ENCODE peak calls at places on chromosomes 5 and 9, in five cellular contexts. G is breast epithelium, H is HL-60, Y is stomach, Q is astrocyte of the spinal cord. Z is an unnamed sample.

GRCh38 chr9:136820947-136821332 is 13.2 kb downstream of the RABL6 start:
- DNase-seq in Y (no peak), Q (peak), G (no peak), H (no peak), Z (no peak)

GRCh38 chr9:89696780-89697179 is 92.0 kb downstream of the GADD45G start:
- DNase-seq in Q (no peak), H (no peak), Y (no peak), G (no peak), Z (no peak)

GRCh38 chr9:36802171-36802920 is 229.7 kb downstream of the MELK start:
- DNase-seq in H (no peak), Y (no peak), Q (peak), G (no peak), Z (no peak)

GRCh38 chr5:111757582-111758283 is 739 bp upstream of the NREP start:
- DNase-seq in G (peak), Y (peak), H (peak), Q (peak), Z (peak)

GRCh38 chr5:98514106-98514665 is 259.3 kb upstream of the RGMB start:
- DNase-seq in Y (no peak), G (no peak), Q (no peak), H (no peak), Z (no peak)

GRCh38 chr5:76724871-76725270 is 8.9 kb downstream of the F2R start:
- DNase-seq in Q (peak), G (no peak), Y (no peak), H (no peak), Z (no peak)

GRCh38 chr5:91541696-91542095 is 158.6 kb upstream of the ARRDC3 start:
- DNase-seq in Q (peak), G (no peak), H (no peak), Y (no peak), Z (no peak)

GRCh38 chr9:136095028-136095494 is at the start of gene NACC2:
- DNase-seq in G (no peak), Y (peak), Q (peak), H (no peak), Z (peak)

GRCh38 chr9:73515216-73515615 is 363.6 kb downstream of the ANXA1 start:
- DNase-seq in G (no peak), H (no peak), Q (no peak), Y (no peak), Z (no peak)

GRCh38 chr9:36765468-36766341 is 193.0 kb downstream of the MELK start:
- DNase-seq in G (no peak), H (peak), Q (peak), Y (peak), Z (no peak)

GRCh38 chr5:109034276-109034675 is 286.6 kb downstream of the FER start:
- DNase-seq in Q (no peak), H (no peak), Y (no peak), G (no peak), Z (no peak)

GRCh38 chr9:31839273-31839672 is 545.2 kb upstream of the ACO1 start:
- DNase-seq in H (no peak), Y (no peak), G (no peak), Q (peak), Z (no peak)

GRCh38 chr5:137696481-137696880 is 39.4 kb downstream of the KLHL3 start:
- DNase-seq in Y (no peak), G (no peak), Q (peak), H (no peak), Z (no peak)

GRCh38 chr9:124658165-124659017 is 112.7 kb downstream of the NR6A1 start:
- DNase-seq in Y (peak), G (no peak), Q (peak), H (peak), Z (no peak)
- TF ChIP-seq CTCF in Y (no peak), G (no peak), Q (no peak), H (no peak), Z (no peak)

GRCh38 chr9:20552874-20553624 is 69.2 kb downstream of the MLLT3 start:
- DNase-seq in H (no peak), G (no peak), Y (no peak), Q (peak), Z (no peak)
- TF ChIP-seq CTCF in H (no peak), G (peak), Y (no peak), Q (no peak), Z (peak)

GRCh38 chr5:148729182-148729581 is 74.9 kb upstream of the HTR4 start:
- DNase-seq in Y (no peak), Q (no peak), G (no peak), H (no peak), Z (no peak)
- TF ChIP-seq CTCF in Y (no peak), Q (peak), G (no peak), H (no peak), Z (no peak)

GRCh38 chr9:86795861-86796497 is 151.3 kb downstream of the GAS1 start:
- DNase-seq in H (no peak), Q (peak), G (no peak), Y (no peak), Z (no peak)
- TF ChIP-seq CTCF in H (no peak), Q (peak), G (no peak), Y (no peak), Z (no peak)

GRCh38 chr5:4099401-4099800 is 503.8 kb downstream of the IRX1 start:
- DNase-seq in Q (no peak), Y (no peak), G (no peak), H (no peak), Z (no peak)

GRCh38 chr5:4098226-4098625 is 502.6 kb downstream of the IRX1 start:
- DNase-seq in H (no peak), Q (no peak), Y (no peak), G (no peak), Z (no peak)

GRCh38 chr5:4095918-4096630 is 500.4 kb downstream of the IRX1 start:
- DNase-seq in G (no peak), Y (no peak), H (no peak), Q (no peak), Z (no peak)

GRCh38 chr5:4093970-4094369 is 498.3 kb downstream of the IRX1 start:
- DNase-seq in G (no peak), Y (no peak), H (no peak), Q (no peak), Z (no peak)

GRCh38 chr5:4097194-4097593 is 501.6 kb downstream of the IRX1 start:
- DNase-seq in H (no peak), G (no peak), Q (no peak), Y (no peak), Z (no peak)
- TF ChIP-seq CTCF in H (no peak), G (no peak), Q (no peak), Y (no peak), Z (no peak)

GRCh38 chr5:169095410-169095772 is 205.5 kb downstream of the SLIT3 start:
- DNase-seq in H (no peak), Y (no peak), G (no peak), Q (no peak), Z (no peak)
- TF ChIP-seq CTCF in H (no peak), Y (no peak), G (no peak), Q (no peak), Z (no peak)

GRCh38 chr9:68704804-68705635 is at the start of gene PIP5K1B:
- DNase-seq in G (peak), Y (peak), Q (peak), H (peak), Z (no peak)
- TF ChIP-seq CTCF in G (no peak), Y (no peak), Q (no peak), H (no peak), Z (no peak)